ENCODE peak calls at places on chromosome 1, in six cellular contexts. Z is islet precursor cell; E is fibroblast of the aortic adventitia; D is activated CD8-positive, alpha-beta memory T cell treated with anti-CD3 and anti-CD28 coated beads for 48 hours; A is effector CD8-positive, alpha-beta T cell; J is psoas muscle. G is an unnamed sample.

GRCh38 chr1:212291505-212292134 is 6.4 kb downstream of the PPP2R5A start:
- DNase-seq in E (peak; percentile 37), J (no peak), A (no peak), Z (no peak), D (no peak), G (peak; percentile 47)

GRCh38 chr1:62071695-62072094 is 123.0 kb upstream of the L1TD1 start:
- DNase-seq in E (no peak), A (no peak), J (no peak), D (no peak), Z (no peak), G (no peak)

GRCh38 chr1:233520510-233521191 is 93.3 kb upstream of the KCNK1 start:
- DNase-seq in E (peak; percentile 16), J (no peak), D (no peak), Z (peak; percentile 90), A (no peak), G (peak; percentile 22)

GRCh38 chr1:82392513-82392912 is 591.8 kb downstream of the ADGRL2 start:
- DNase-seq in D (no peak), Z (no peak), J (no peak), A (no peak), E (peak; percentile 69), G (peak; percentile 71)

GRCh38 chr1:231233735-231234417 is 7.1 kb upstream of the GNPAT start:
- DNase-seq in A (no peak), E (no peak), J (no peak), D (no peak), Z (no peak), G (no peak)

GRCh38 chr1:236284291-236284711 is 2.5 kb upstream of the ERO1B start:
- DNase-seq in E (no peak), Z (no peak), J (no peak), D (no peak), A (no peak), G (no peak)

GRCh38 chr1:99621340-99621901 is 24.5 kb upstream of the PALMD start:
- DNase-seq in J (no peak), Z (no peak), E (no peak), A (no peak), D (no peak), G (no peak)

GRCh38 chr1:1330366-1331067 is 563 bp upstream of the TAS1R3 start:
- DNase-seq in A (no peak), E (peak; percentile 35), Z (no peak), J (no peak), D (no peak), G (peak; percentile 40)

GRCh38 chr1:21568006-21568746 is 59.0 kb downstream of the ALPL start:
- DNase-seq in D (no peak), J (no peak), A (no peak), E (peak; percentile 53), Z (peak; percentile 93), G (no peak)

G was measured in adipocyte.